ENCODE peak calls at places on chromosomes 2 and 18, in five cellular contexts. F is KG1, C is osteocyte, I is stromal cell of bone marrow, V is foreskin fibroblast. P is an unnamed sample.

GRCh38 chr2:127676906-127677305 is 1.6 kb upstream of the LIMS2 start:
- DNase-seq in F (no peak), C (no peak), I (no peak), V (no peak), P (no peak)

GRCh38 chr2:184765048-184765881 is 166.9 kb downstream of the ZNF804A start:
- DNase-seq in F (peak; percentile 73), C (no peak), I (no peak), V (no peak), P (no peak)

GRCh38 chr2:37653093-37653492 is 18.3 kb downstream of the CDC42EP3 start:
- DNase-seq in F (no peak), C (no peak), I (no peak), V (no peak), P (no peak)

GRCh38 chr2:42359304-42359749 is 1.7 kb downstream of the COX7A2L start:
- DNase-seq in F (peak; percentile 16), C (no peak), I (no peak), V (peak; percentile 31), P (no peak)

GRCh38 chr18:46226461-46226860 is 122.3 kb downstream of the HAUS1 start:
- DNase-seq in F (no peak), C (no peak), I (peak; percentile 54), V (peak; percentile 15), P (no peak)

GRCh38 chr2:226903179-226903578 is 67.3 kb downstream of the RHBDD1 start:
- DNase-seq in F (no peak), C (no peak), I (peak; percentile 71), V (peak; percentile 94), P (no peak)

GRCh38 chr2:201680743-201681142 is 17.7 kb downstream of the MPP4 start:
- DNase-seq in F (no peak), C (no peak), I (no peak), V (peak; percentile 15), P (no peak)

GRCh38 chr18:13398631-13399030 is 180.1 kb downstream of the LDLRAD4 start:
- DNase-seq in F (no peak), C (peak; percentile 54), I (no peak), V (no peak), P (no peak)

GRCh38 chr2:176763111-176763510 is 449.5 kb upstream of the HNRNPA3 start:
- DNase-seq in F (no peak), C (no peak), I (no peak), V (no peak), P (no peak)

GRCh38 chr2:216413882-216414281 is 1.6 kb downstream of the SMARCAL1 start:
- DNase-seq in F (no peak), C (no peak), I (no peak), V (no peak), P (no peak)

GRCh38 chr2:108383146-108383830 is 5.5 kb downstream of the SULT1C4 start:
- DNase-seq in F (no peak), C (no peak), I (no peak), V (no peak), P (no peak)

GRCh38 chr2:127579231-127579630 is 43.7 kb downstream of the MYO7B start:
- DNase-seq in F (no peak), C (peak; percentile 46), I (no peak), V (no peak), P (no peak)

GRCh38 chr2:159187095-159187494 is 99.4 kb downstream of the WDSUB1 start:
- DNase-seq in F (no peak), C (no peak), I (no peak), V (no peak), P (no peak)